ENCODE peak calls at places on chromosome 11, in nine cellular contexts. T is IMR-90, P is mesenchymal stem cell, B is adipocyte, J is neural progenitor cell, V is GM23248, A is fibroblast of lung, F is neuronal stem cell, Z is K562. Y is an unnamed sample.
A peak's percentile ranks its signal among the peaks of the same experiment; 100 is the strongest.

GRCh38 chr11:100208207-100208606 is 478.9 kb upstream of the ARHGAP42 start:
- DNase-seq in B (no peak), J (no peak), A (no peak), V (no peak), T (no peak), P (no peak), F (no peak), Z (no peak), Y (no peak)

GRCh38 chr11:79940165-79940564 is 499.3 kb upstream of the TENM4 start:
- DNase-seq in T (peak; percentile 36), P (no peak), J (no peak), Z (no peak), A (peak; percentile 36), B (no peak), F (no peak), V (no peak), Y (no peak)

GRCh38 chr11:2759228-2760195 is 59.7 kb upstream of the KCNQ1OT1 start:
- DNase-seq in V (no peak), T (no peak), Z (no peak), F (no peak), A (no peak), J (no peak), P (no peak), B (no peak), Y (no peak)

GRCh38 chr11:19493446-19493845 is 219.2 kb upstream of the NAV2 start:
- DNase-seq in T (no peak), V (no peak), B (no peak), Z (no peak), A (no peak), P (no peak), F (no peak), J (peak; percentile 15), Y (no peak)

GRCh38 chr11:6681949-6682348 is 1.2 kb downstream of the MRPL17 start:
- DNase-seq in Z (peak; percentile 26), B (peak; percentile 35), P (peak; percentile 30), F (no peak), T (peak; percentile 28), V (peak; percentile 53), J (peak; percentile 12), A (no peak), Y (peak; percentile 20)

GRCh38 chr11:707817-708420 is 1.9 kb downstream of the EPS8L2 start:
- DNase-seq in T (no peak), V (no peak), A (no peak), P (no peak), F (no peak), Z (no peak), J (peak; percentile 35), B (no peak), Y (no peak)

GRCh38 chr11:118295834-118296454 is 8.6 kb upstream of the CD3E start:
- DNase-seq in P (peak; percentile 16), A (peak; percentile 15), J (peak; percentile 40), T (peak; percentile 12), Z (no peak), B (peak; percentile 15), F (no peak), V (peak; percentile 55), Y (peak; percentile 18)

GRCh38 chr11:58000699-58001098 is 23.0 kb upstream of the OR9Q1 start:
- DNase-seq in P (no peak), B (no peak), Z (no peak), V (no peak), A (no peak), J (no peak), F (no peak), T (no peak), Y (no peak)

GRCh38 chr11:70637949-70638598 is 239.7 kb downstream of the CTTN start:
- DNase-seq in P (no peak), B (no peak), J (peak; percentile 59), V (no peak), F (no peak), T (no peak), A (no peak), Z (no peak), Y (no peak)

GRCh38 chr11:46979358-46979757 is 42.8 kb downstream of the CSTPP1 start:
- DNase-seq in A (no peak), J (no peak), B (no peak), Z (no peak), T (no peak), F (no peak), V (no peak), P (no peak), Y (no peak)

GRCh38 chr11:46976182-46976854 is 39.8 kb downstream of the CSTPP1 start:
- DNase-seq in Z (no peak), F (no peak), P (no peak), B (no peak), V (no peak), T (no peak), J (no peak), A (no peak), Y (no peak)

GRCh38 chr11:46977940-46978595 is 41.5 kb downstream of the CSTPP1 start:
- DNase-seq in J (no peak), Z (no peak), T (peak; percentile 52), B (peak; percentile 7), V (peak; percentile 12), A (no peak), P (peak; percentile 61), F (no peak), Y (peak; percentile 22)

GRCh38 chr11:46981429-46981828 is 44.9 kb downstream of the CSTPP1 start:
- DNase-seq in V (no peak), A (no peak), Z (no peak), T (no peak), P (no peak), J (no peak), B (no peak), F (no peak), Y (no peak)

GRCh38 chr11:46977038-46977818 is 40.7 kb downstream of the CSTPP1 start:
- DNase-seq in F (peak; percentile 44), V (no peak), P (peak; percentile 42), A (no peak), B (no peak), J (peak; percentile 72), T (no peak), Z (no peak), Y (peak; percentile 5)
- H3K9ac ChIP-seq in F (no peak overlapping the region), V (no peak overlapping the region), P (no peak overlapping the region), A (no peak overlapping the region), B (no peak overlapping the region), J (no peak overlapping the region), T (no peak overlapping the region), Z (no peak overlapping the region), Y (no peak overlapping the region)

DNA sequence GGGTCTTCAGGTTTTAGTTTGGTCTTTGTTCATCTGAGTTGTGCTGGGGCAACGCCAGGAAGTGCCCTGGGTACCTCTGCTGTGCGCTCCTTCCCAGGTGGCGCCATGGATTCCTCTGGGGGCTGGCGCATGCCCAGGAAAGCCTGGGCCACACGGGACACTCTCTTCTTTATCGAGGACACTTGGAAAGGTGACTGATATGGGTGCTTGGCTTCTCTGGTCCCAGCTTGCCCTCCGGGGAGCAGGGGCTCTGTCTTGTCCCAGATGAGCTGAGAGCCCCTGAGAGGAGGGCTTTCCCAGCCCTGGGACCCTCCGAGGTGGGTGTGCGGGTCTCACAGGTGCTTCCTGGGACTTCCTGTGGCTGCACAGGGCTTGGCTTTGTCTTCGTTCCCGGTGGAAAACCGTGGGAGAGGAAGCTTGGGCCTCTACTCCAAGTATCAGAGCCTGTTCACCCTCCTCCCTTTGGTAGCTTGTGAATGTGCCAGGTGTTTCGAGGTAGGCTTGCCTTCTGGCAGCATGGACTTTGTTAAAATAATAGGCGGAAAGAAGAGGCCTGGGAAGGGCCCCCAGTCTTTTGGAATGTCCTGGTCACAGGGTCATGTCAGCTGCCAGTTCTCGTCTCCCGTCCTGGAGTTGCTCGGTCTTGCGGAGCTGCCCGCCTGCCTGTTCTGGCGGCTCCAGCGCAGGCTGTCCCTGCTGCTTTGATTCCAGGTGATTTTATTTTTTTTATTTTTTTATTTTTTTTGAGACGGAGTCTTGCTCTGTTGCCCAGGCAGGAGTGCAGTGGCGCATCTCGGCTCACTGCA is 10.1 kb upstream of the NEAT1 start:
- DNase-seq in F (no peak), Z (no peak), T (no peak), V (no peak), P (no peak), B (no peak), J (no peak), A (no peak), Y (no peak)
- H3K9ac ChIP-seq in F (no peak overlapping the region), Z (peak overlapping the region; percentile 61), T (no peak overlapping the region), V (no peak overlapping the region), P (peak overlapping the region; percentile 18), B (peak overlapping the region; percentile 47), J (no peak overlapping the region), A (no peak overlapping the region), Y (no peak overlapping the region)

GRCh38 chr11:76859708-76860233 is 947 bp upstream of the ACER3 start:
- DNase-seq in T (no peak), V (no peak), J (no peak), Z (no peak), P (no peak), B (no peak), A (no peak), F (no peak), Y (no peak)

GRCh38 chr11:76856571-76856970 is 4.1 kb upstream of the ACER3 start:
- DNase-seq in A (no peak), P (no peak), Z (no peak), J (no peak), B (no peak), T (no peak), V (no peak), F (no peak), Y (no peak)

GRCh38 chr11:76860539-76861475 is at the start of gene ACER3:
- DNase-seq in V (peak; percentile 96), P (peak; percentile 83), A (peak; percentile 84), J (peak; percentile 98), Z (peak; percentile 99), T (peak; percentile 78), B (peak; percentile 97), F (peak; percentile 92), Y (peak; percentile 62)

GRCh38 chr11:76856111-76856510 is 4.6 kb upstream of the ACER3 start:
- DNase-seq in P (peak; percentile 33), J (no peak), V (no peak), T (no peak), F (no peak), Z (no peak), B (peak; percentile 34), A (peak; percentile 46), Y (no peak)

DNA sequence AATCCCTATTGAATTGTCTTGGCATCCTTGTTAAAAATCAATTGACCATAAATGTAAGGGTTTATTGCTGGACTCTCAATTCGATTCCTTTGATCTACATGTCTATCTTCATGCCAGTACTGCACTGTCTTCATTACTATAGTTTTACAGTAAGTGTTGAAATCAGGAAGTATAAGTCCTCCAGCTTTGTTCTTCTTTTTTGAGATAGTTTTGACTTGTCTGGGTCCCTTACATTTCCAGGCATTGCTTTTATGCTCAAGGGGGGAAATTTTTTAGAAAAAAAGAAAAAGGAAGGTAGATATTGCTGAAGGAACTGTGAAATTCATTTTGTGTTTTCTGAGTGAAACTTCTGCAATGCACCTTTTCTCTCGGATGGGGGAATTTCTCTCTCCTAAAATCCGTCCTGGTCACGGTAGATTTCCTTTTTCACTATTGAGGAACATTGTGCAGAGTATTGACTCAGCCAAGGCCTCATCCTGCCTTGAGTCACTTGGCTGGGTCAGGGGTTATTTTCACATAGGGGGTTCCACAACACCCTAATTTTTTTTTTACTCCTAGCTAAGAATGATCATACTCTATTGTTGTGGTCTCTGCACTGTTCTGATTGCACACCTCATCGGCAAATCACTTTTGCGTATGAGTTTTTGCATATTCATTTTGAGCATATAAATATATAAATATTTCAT is 2.8 kb upstream of the ACER3 start:
- DNase-seq in P (no peak), F (no peak), J (no peak), A (no peak), Z (no peak), B (no peak), V (no peak), T (no peak), Y (no peak)
- H3K9ac ChIP-seq in P (no peak overlapping the region), F (no peak overlapping the region), J (no peak overlapping the region), A (no peak overlapping the region), Z (no peak overlapping the region), B (no peak overlapping the region), V (no peak overlapping the region), T (no peak overlapping the region), Y (no peak overlapping the region)

GRCh38 chr11:64560139-64560771 is 30.8 kb upstream of the SLC22A12 start:
- DNase-seq in B (no peak), P (no peak), J (no peak), Z (no peak), A (no peak), F (no peak), T (no peak), V (peak; percentile 37), Y (no peak)
- H3K9ac ChIP-seq in B (no peak overlapping the region), P (no peak overlapping the region), J (no peak overlapping the region), Z (peak overlapping the region; percentile 20), A (no peak overlapping the region), F (peak overlapping the region; percentile 86), T (no peak overlapping the region), V (no peak overlapping the region), Y (no peak overlapping the region)